ENCODE peak calls at places on chromosome 17, in seven cellular contexts. D, I, X, N, U, A and Q are unnamed samples.
A peak's percentile ranks its signal among the peaks of the same experiment; 100 is the strongest.

GRCh38 chr17:79618383-79619067 is 7.7 kb upstream of the RBFOX3 start:
- DNase-seq in D (peak; percentile 3), I (no peak), X (no peak), N (no peak), U (no peak), A (no peak), Q (no peak)

GRCh38 chr17:75516255-75516618 is at the start of gene TSEN54:
- DNase-seq in D (peak; percentile 98), I (peak; percentile 95), X (peak; percentile 59), N (peak; percentile 98), U (peak; percentile 95), A (peak; percentile 91), Q (peak; percentile 90)

GRCh38 chr17:49579522-49579921 is 3.9 kb downstream of the NXPH3 start:
- DNase-seq in D (no peak), I (no peak), X (no peak), N (no peak), U (no peak), A (no peak), Q (no peak)

GRCh38 chr17:54455251-54455868 is 445.3 kb upstream of the TOM1L1 start:
- DNase-seq in D (no peak), I (no peak), X (no peak), N (no peak), U (no peak), A (no peak), Q (no peak)

GRCh38 chr17:4566785-4567184 is 6.4 kb upstream of the GGT6 start:
- DNase-seq in D (peak; percentile 79), I (peak; percentile 76), X (no peak), N (peak; percentile 94), U (peak; percentile 74), A (peak; percentile 55), Q (peak; percentile 70)

GRCh38 chr17:8976638-8977037 is 11.1 kb upstream of the PIK3R5 start:
- DNase-seq in D (no peak), I (no peak), X (no peak), N (no peak), U (no peak), A (no peak), Q (no peak)

GRCh38 chr17:20009052-20009301 is 182 bp upstream of the SPECC1 start:
- DNase-seq in D (no peak), I (no peak), X (no peak), N (peak; percentile 76), U (no peak), A (no peak), Q (no peak)

GRCh38 chr17:42814633-42815399 is 9.3 kb downstream of the BECN1 start:
- DNase-seq in D (no peak), I (no peak), X (no peak), N (no peak), U (no peak), A (no peak), Q (no peak)

GRCh38 chr17:44217738-44218343 is 1.6 kb downstream of the UBTF start:
- DNase-seq in D (peak; percentile 61), I (no peak), X (no peak), N (no peak), U (peak; percentile 27), A (no peak), Q (no peak)

GRCh38 chr17:9676084-9676483 is 30.8 kb downstream of the USP43 start:
- DNase-seq in D (peak; percentile 48), I (no peak), X (no peak), N (no peak), U (no peak), A (no peak), Q (no peak)

GRCh38 chr17:31052187-31052889 is 42.4 kb upstream of the NF1 start:
- DNase-seq in D (peak; percentile 49), I (no peak), X (no peak), N (no peak), U (peak; percentile 49), A (peak; percentile 79), Q (no peak)

GRCh38 chr17:50127661-50128361 is 2.1 kb downstream of the SAMD14 start:
- DNase-seq in D (no peak), I (no peak), X (no peak), N (no peak), U (no peak), A (no peak), Q (no peak)

GRCh38 chr17:46915596-46915995 is 7.4 kb upstream of the GOSR2 start:
- DNase-seq in D (no peak), I (no peak), X (no peak), N (no peak), U (no peak), A (no peak), Q (no peak)

GRCh38 chr17:40309938-40310510 is 1.0 kb downstream of the RARA start:
- DNase-seq in D (peak; percentile 41), I (no peak), X (no peak), N (no peak), U (no peak), A (no peak), Q (no peak)

GRCh38 chr17:18006495-18007239 is 32.3 kb downstream of the ATPAF2 start:
- DNase-seq in D (no peak), I (no peak), X (no peak), N (no peak), U (no peak), A (no peak), Q (no peak)

GRCh38 chr17:79979201-79979840 is 56.4 kb downstream of the TBC1D16 start:
- DNase-seq in D (peak; percentile 37), I (no peak), X (no peak), N (no peak), U (no peak), A (no peak), Q (no peak)

GRCh38 chr17:69317625-69318024 is 9.3 kb downstream of the ABCA5 start:
- DNase-seq in D (no peak), I (no peak), X (no peak), N (no peak), U (no peak), A (no peak), Q (no peak)

GRCh38 chr17:5399767-5400166 is 19.7 kb downstream of the NUP88 start:
- DNase-seq in D (no peak), I (no peak), X (no peak), N (no peak), U (no peak), A (no peak), Q (no peak)

GRCh38 chr17:45225051-45225700 is 3.5 kb downstream of the FMNL1 start:
- DNase-seq in D (no peak), I (no peak), X (no peak), N (no peak), U (no peak), A (no peak), Q (no peak)

GRCh38 chr17:81434079-81434478 is 38.8 kb downstream of the BAHCC1 start:
- DNase-seq in D (no peak), I (no peak), X (no peak), N (no peak), U (no peak), A (no peak), Q (no peak)

GRCh38 chr17:10192963-10193362 is 5.4 kb downstream of the GAS7 start:
- DNase-seq in D (no peak), I (no peak), X (no peak), N (no peak), U (no peak), A (no peak), Q (no peak)

GRCh38 chr17:40445769-40446468 is 2.7 kb downstream of the IGFBP4 start:
- DNase-seq in D (no peak), I (no peak), X (no peak), N (peak; percentile 78), U (no peak), A (no peak), Q (no peak)

GRCh38 chr17:1561420-1562177 is 993 bp downstream of the PITPNA start:
- DNase-seq in D (no peak), I (peak; percentile 59), X (no peak), N (peak; percentile 63), U (no peak), A (no peak), Q (peak; percentile 40)

GRCh38 chr17:1563786-1564613 is 1.4 kb upstream of the PITPNA start:
- DNase-seq in D (no peak), I (no peak), X (no peak), N (no peak), U (no peak), A (no peak), Q (no peak)

GRCh38 chr17:1559743-1560581 is 2.6 kb downstream of the PITPNA start:
- DNase-seq in D (peak; percentile 73), I (no peak), X (no peak), N (no peak), U (no peak), A (no peak), Q (no peak)

GRCh38 chr17:1560582-1561170 is 1.9 kb downstream of the PITPNA start:
- DNase-seq in D (no peak), I (no peak), X (no peak), N (no peak), U (no peak), A (no peak), Q (no peak)

DNA sequence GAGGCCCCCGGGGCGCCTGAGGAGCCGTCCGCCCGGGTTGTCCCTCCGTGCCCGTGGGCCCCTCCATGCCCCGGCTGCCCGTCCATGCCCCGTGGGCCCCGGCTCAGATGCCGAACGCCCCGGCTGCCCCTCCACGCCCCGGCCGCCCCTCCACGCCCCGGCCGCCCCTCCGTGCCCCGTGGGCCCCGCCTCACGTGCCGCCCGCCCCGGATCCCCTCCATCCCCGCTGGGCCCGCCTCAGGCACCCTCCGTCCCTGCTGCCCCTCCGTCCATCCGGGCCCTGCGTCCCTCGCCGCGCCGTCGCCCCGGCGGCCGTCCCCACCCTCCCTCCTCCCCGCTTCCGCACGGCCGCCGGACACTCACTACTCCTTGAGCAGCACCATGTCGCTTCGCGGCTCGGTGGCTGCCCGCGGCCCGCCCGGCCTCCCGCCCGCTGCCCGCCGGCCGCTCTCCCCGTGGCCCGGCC is 381 bp downstream of the PITPNA start:
- DNase-seq in D (peak; percentile 71), I (no peak), X (no peak), N (peak; percentile 38), U (peak; percentile 52), A (no peak), Q (no peak)
- TF ChIP-seq CTCF in D (no peak), I (no peak), X (no peak), N (no peak), U (no peak), A (no peak), Q (no peak)

GRCh38 chr17:68291836-68292688 is 767 bp downstream of the ARSG start:
- DNase-seq in D (peak; percentile 96), I (peak; percentile 75), X (peak; percentile 38), N (peak; percentile 89), U (peak; percentile 75), A (peak; percentile 73), Q (peak; percentile 72)
- TF ChIP-seq CTCF in D (no peak), I (no peak), X (no peak), N (peak; percentile 10), U (no peak), A (no peak), Q (no peak)

DNA sequence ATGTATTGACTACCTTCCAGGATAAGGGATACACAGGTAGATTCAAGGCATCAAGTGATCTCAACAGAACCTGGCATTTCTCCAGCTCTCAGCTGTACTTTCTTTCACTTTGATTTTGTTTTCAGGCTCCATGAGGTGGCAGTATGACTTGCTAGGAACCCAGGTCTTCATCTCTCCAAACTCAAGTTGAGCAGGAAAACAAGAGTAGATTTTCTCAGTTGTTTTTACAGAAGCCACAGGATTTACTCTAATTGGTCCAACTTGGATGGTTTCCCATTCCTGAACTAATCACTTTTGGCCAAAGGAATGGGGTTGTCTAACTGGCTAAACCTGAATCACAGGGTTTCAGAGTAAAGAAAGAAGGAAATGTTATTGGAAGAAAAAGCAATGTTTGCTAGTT is 146.6 kb downstream of the TRIM37 start:
- DNase-seq in D (no peak), I (no peak), X (no peak), N (peak; percentile 16), U (no peak), A (no peak), Q (no peak)
- TF ChIP-seq CTCF in D (no peak), I (no peak), X (no peak), N (no peak), U (peak; percentile 13), A (no peak), Q (no peak)

GRCh38 chr17:12037970-12038369 is 17.3 kb downstream of the MAP2K4 start:
- DNase-seq in D (no peak), I (no peak), X (no peak), N (no peak), U (no peak), A (no peak), Q (no peak)
- TF ChIP-seq CTCF in D (no peak), I (no peak), X (no peak), N (no peak), U (no peak), A (no peak), Q (no peak)